ENCODE peak calls at places on chromosomes 13 and 19, in eight cellular contexts. One of them, this sample, is unnamed.

GRCh38 chr19:27972291-27973040 is 1240.5 kb downstream of the UQCRFS1 start:
- DNase-seq in tibial artery: no peak
- DNase-seq in fibroblast of lung: no peak
- DNase-seq in brain microvascular endothelial cell: peak
- DNase-seq in right lobe of liver: no peak
- DNase-seq in psoas muscle: no peak
- DNase-seq in ascending aorta: no peak
- DNase-seq in aorta: no peak
- DNase-seq in this sample: no peak

GRCh38 chr19:1082165-1082927 is 12.8 kb downstream of the POLR2E start:
- DNase-seq in psoas muscle: no peak
- DNase-seq in aorta: no peak
- DNase-seq in fibroblast of lung: no peak
- DNase-seq in right lobe of liver: peak
- DNase-seq in brain microvascular endothelial cell: no peak
- DNase-seq in tibial artery: no peak
- DNase-seq in ascending aorta: no peak
- DNase-seq in this sample: peak

GRCh38 chr19:32122258-32122657 is 223.2 kb upstream of the ZNF507 start:
- DNase-seq in brain microvascular endothelial cell: no peak
- DNase-seq in psoas muscle: no peak
- DNase-seq in ascending aorta: no peak
- DNase-seq in aorta: no peak
- DNase-seq in tibial artery: no peak
- DNase-seq in right lobe of liver: no peak
- DNase-seq in fibroblast of lung: no peak
- DNase-seq in this sample: no peak

GRCh38 chr13:25885418-25885817 is 166.4 kb downstream of the SHISA2 start:
- DNase-seq in brain microvascular endothelial cell: no peak
- DNase-seq in right lobe of liver: no peak
- DNase-seq in psoas muscle: no peak
- DNase-seq in aorta: no peak
- DNase-seq in tibial artery: no peak
- DNase-seq in ascending aorta: no peak
- DNase-seq in fibroblast of lung: no peak
- DNase-seq in this sample: no peak

GRCh38 chr13:24161010-24161775 is 673 bp downstream of the SPATA13 start:
- DNase-seq in tibial artery: peak
- DNase-seq in fibroblast of lung: peak
- DNase-seq in ascending aorta: no peak
- DNase-seq in aorta: peak
- DNase-seq in psoas muscle: peak
- DNase-seq in brain microvascular endothelial cell: no peak
- DNase-seq in right lobe of liver: peak
- DNase-seq in this sample: peak

GRCh38 chr13:39023316-39023715 is 14.6 kb downstream of the PROSER1 start:
- DNase-seq in brain microvascular endothelial cell: no peak
- DNase-seq in aorta: no peak
- DNase-seq in fibroblast of lung: peak
- DNase-seq in right lobe of liver: no peak
- DNase-seq in ascending aorta: no peak
- DNase-seq in tibial artery: no peak
- DNase-seq in psoas muscle: no peak
- DNase-seq in this sample: no peak

GRCh38 chr19:50204811-50205675 is 1.6 kb downstream of the MYH14 start:
- DNase-seq in aorta: no peak
- DNase-seq in ascending aorta: no peak
- DNase-seq in right lobe of liver: peak
- DNase-seq in brain microvascular endothelial cell: no peak
- DNase-seq in fibroblast of lung: no peak
- DNase-seq in psoas muscle: peak
- DNase-seq in tibial artery: no peak
- DNase-seq in this sample: peak

GRCh38 chr13:102369303-102369702 is 32.5 kb downstream of the FGF14 start:
- DNase-seq in aorta: no peak
- DNase-seq in brain microvascular endothelial cell: no peak
- DNase-seq in fibroblast of lung: peak
- DNase-seq in psoas muscle: no peak
- DNase-seq in right lobe of liver: no peak
- DNase-seq in ascending aorta: no peak
- DNase-seq in tibial artery: no peak
- DNase-seq in this sample: no peak

GRCh38 chr13:73397486-73398020 is 338.7 kb downstream of the KLF5 start:
- DNase-seq in psoas muscle: no peak
- DNase-seq in ascending aorta: no peak
- DNase-seq in fibroblast of lung: no peak
- DNase-seq in right lobe of liver: no peak
- DNase-seq in brain microvascular endothelial cell: no peak
- DNase-seq in tibial artery: no peak
- DNase-seq in aorta: no peak
- DNase-seq in this sample: no peak

GRCh38 chr19:38224014-38224862 is at the start of gene DPF1:
- DNase-seq in psoas muscle: peak
- DNase-seq in right lobe of liver: no peak
- DNase-seq in aorta: no peak
- DNase-seq in fibroblast of lung: peak
- DNase-seq in ascending aorta: no peak
- DNase-seq in tibial artery: no peak
- DNase-seq in brain microvascular endothelial cell: peak
- DNase-seq in this sample: no peak

GRCh38 chr13:65057986-65058385 is 2172.2 kb downstream of the PCDH9 start:
- DNase-seq in ascending aorta: no peak
- DNase-seq in brain microvascular endothelial cell: no peak
- DNase-seq in fibroblast of lung: no peak
- DNase-seq in right lobe of liver: no peak
- DNase-seq in tibial artery: no peak
- DNase-seq in psoas muscle: no peak
- DNase-seq in aorta: no peak
- DNase-seq in this sample: no peak

GRCh38 chr19:6925801-6926751 is 38.7 kb downstream of the ADGRE1 start:
- DNase-seq in ascending aorta: no peak
- DNase-seq in right lobe of liver: no peak
- DNase-seq in aorta: no peak
- DNase-seq in brain microvascular endothelial cell: no peak
- DNase-seq in psoas muscle: no peak
- DNase-seq in tibial artery: no peak
- DNase-seq in fibroblast of lung: no peak
- DNase-seq in this sample: no peak

GRCh38 chr13:89163081-89163480 is 1491.9 kb downstream of the SLITRK5 start:
- DNase-seq in ascending aorta: no peak
- DNase-seq in brain microvascular endothelial cell: no peak
- DNase-seq in right lobe of liver: no peak
- DNase-seq in tibial artery: no peak
- DNase-seq in aorta: no peak
- DNase-seq in psoas muscle: no peak
- DNase-seq in fibroblast of lung: peak
- DNase-seq in this sample: no peak

GRCh38 chr19:4580021-4580901 is 20.8 kb upstream of the SEMA6B start:
- DNase-seq in aorta: no peak
- DNase-seq in ascending aorta: no peak
- DNase-seq in brain microvascular endothelial cell: no peak
- DNase-seq in psoas muscle: no peak
- DNase-seq in fibroblast of lung: no peak
- DNase-seq in tibial artery: no peak
- DNase-seq in right lobe of liver: no peak
- DNase-seq in this sample: no peak

GRCh38 chr19:22257381-22257780 is 28.9 kb upstream of the ZNF729 start:
- DNase-seq in brain microvascular endothelial cell: no peak
- DNase-seq in fibroblast of lung: no peak
- DNase-seq in aorta: no peak
- DNase-seq in right lobe of liver: no peak
- DNase-seq in tibial artery: no peak
- DNase-seq in ascending aorta: no peak
- DNase-seq in psoas muscle: no peak
- DNase-seq in this sample: no peak

GRCh38 chr13:39506559-39507390 is 96.2 kb downstream of the LHFPL6 start:
- DNase-seq in fibroblast of lung: peak
- DNase-seq in ascending aorta: no peak
- DNase-seq in tibial artery: no peak
- DNase-seq in right lobe of liver: no peak
- DNase-seq in psoas muscle: no peak
- DNase-seq in aorta: no peak
- DNase-seq in brain microvascular endothelial cell: peak
- DNase-seq in this sample: no peak

GRCh38 chr13:29624997-29625396 is 29.5 kb upstream of the SLC7A1 start:
- DNase-seq in ascending aorta: no peak
- DNase-seq in brain microvascular endothelial cell: no peak
- DNase-seq in fibroblast of lung: no peak
- DNase-seq in aorta: no peak
- DNase-seq in psoas muscle: no peak
- DNase-seq in right lobe of liver: no peak
- DNase-seq in tibial artery: no peak
- DNase-seq in this sample: no peak

GRCh38 chr19:7371001-7371400 is 22.3 kb downstream of the ARHGEF18 start:
- DNase-seq in fibroblast of lung: no peak
- DNase-seq in ascending aorta: no peak
- DNase-seq in tibial artery: no peak
- DNase-seq in aorta: no peak
- DNase-seq in psoas muscle: no peak
- DNase-seq in right lobe of liver: no peak
- DNase-seq in brain microvascular endothelial cell: no peak
- DNase-seq in this sample: no peak

GRCh38 chr13:30364133-30364532 is 56.8 kb upstream of the KATNAL1 start:
- DNase-seq in psoas muscle: no peak
- DNase-seq in fibroblast of lung: no peak
- DNase-seq in ascending aorta: no peak
- DNase-seq in aorta: no peak
- DNase-seq in right lobe of liver: no peak
- DNase-seq in brain microvascular endothelial cell: no peak
- DNase-seq in tibial artery: no peak
- DNase-seq in this sample: no peak

GRCh38 chr19:14433454-14434156 is 499 bp downstream of the PKN1 start:
- DNase-seq in brain microvascular endothelial cell: no peak
- DNase-seq in aorta: no peak
- DNase-seq in ascending aorta: no peak
- DNase-seq in right lobe of liver: no peak
- DNase-seq in fibroblast of lung: no peak
- DNase-seq in psoas muscle: no peak
- DNase-seq in tibial artery: no peak
- DNase-seq in this sample: peak

DNA sequence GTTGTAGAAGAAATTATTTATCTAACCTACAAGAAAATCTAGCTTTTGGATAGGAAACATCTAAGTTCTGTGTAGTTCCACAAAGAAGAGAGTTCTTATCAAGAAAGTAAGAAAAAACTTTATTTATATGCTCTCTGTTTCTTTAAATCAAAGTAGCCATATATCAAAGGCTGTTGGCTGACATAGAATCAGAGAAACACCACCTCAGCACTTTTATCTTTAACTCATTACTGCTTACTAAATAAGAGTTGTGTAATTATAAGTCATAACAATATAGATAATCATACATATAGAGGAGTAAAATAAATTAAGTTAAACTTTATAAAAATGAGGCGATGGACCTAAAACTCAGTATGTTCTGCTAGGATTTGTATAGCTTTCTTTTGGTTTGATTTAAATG is 570.6 kb downstream of the PCDH17 start:
- DNase-seq in aorta: no peak
- DNase-seq in brain microvascular endothelial cell: no peak
- DNase-seq in tibial artery: no peak
- DNase-seq in fibroblast of lung: no peak
- DNase-seq in psoas muscle: no peak
- DNase-seq in right lobe of liver: no peak
- DNase-seq in ascending aorta: no peak
- DNase-seq in this sample: no peak
- H3K4me3 ChIP-seq in aorta: no peak
- H3K4me3 ChIP-seq in brain microvascular endothelial cell: no peak
- H3K4me3 ChIP-seq in tibial artery: no peak
- H3K4me3 ChIP-seq in fibroblast of lung: no peak
- H3K4me3 ChIP-seq in psoas muscle: no peak
- H3K4me3 ChIP-seq in right lobe of liver: no peak
- H3K4me3 ChIP-seq in ascending aorta: no peak
- H3K4me3 ChIP-seq in this sample: no peak

GRCh38 chr19:48168689-48169088 is 1.5 kb downstream of the LIG1 start:
- DNase-seq in psoas muscle: no peak
- DNase-seq in tibial artery: no peak
- DNase-seq in ascending aorta: no peak
- DNase-seq in right lobe of liver: no peak
- DNase-seq in fibroblast of lung: no peak
- DNase-seq in aorta: no peak
- DNase-seq in brain microvascular endothelial cell: no peak
- DNase-seq in this sample: no peak
- H3K27ac ChIP-seq in psoas muscle: no peak
- H3K27ac ChIP-seq in tibial artery: no peak
- H3K27ac ChIP-seq in ascending aorta: no peak
- H3K27ac ChIP-seq in right lobe of liver: no peak
- H3K27ac ChIP-seq in fibroblast of lung: no peak
- H3K27ac ChIP-seq in aorta: no peak
- H3K27ac ChIP-seq in brain microvascular endothelial cell: no peak
- H3K27ac ChIP-seq in this sample: no peak

DNA sequence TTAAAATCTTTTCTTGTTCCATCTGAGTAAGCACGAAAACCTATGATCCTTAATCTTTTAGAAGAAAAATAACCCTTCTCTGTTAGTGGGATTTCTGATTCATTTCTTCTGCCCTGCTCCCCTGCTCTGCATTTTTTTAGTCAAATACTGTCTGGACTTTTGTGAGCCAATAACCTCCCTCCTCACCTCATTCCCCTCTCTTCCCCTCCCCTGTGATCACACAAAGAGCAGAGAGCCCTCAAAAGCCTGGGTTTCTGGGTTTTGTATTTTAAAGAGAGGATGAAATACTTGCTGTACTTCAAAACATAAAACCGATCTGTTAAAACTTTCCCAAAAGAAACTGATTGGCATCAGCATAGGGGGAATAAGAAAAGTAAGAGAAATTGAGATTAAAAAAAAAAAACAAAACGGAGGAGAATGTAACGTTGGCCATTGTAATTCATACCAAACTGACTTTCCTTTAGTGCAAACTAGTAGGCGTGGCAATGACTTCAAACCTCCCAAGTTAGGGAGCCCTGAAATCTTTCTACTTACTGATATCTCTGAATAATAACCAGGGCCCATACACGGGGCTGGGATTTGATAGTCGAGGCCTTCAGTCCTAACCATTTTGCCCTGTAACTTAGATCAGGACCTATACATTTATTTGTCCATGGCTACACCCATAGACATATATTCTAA is 232.9 kb downstream of the TM9SF2 start:
- DNase-seq in right lobe of liver: no peak
- DNase-seq in ascending aorta: no peak
- DNase-seq in tibial artery: no peak
- DNase-seq in aorta: no peak
- DNase-seq in brain microvascular endothelial cell: no peak
- DNase-seq in psoas muscle: no peak
- DNase-seq in fibroblast of lung: no peak
- DNase-seq in this sample: no peak
- H3K4me3 ChIP-seq in right lobe of liver: no peak
- H3K4me3 ChIP-seq in ascending aorta: no peak
- H3K4me3 ChIP-seq in tibial artery: no peak
- H3K4me3 ChIP-seq in aorta: no peak
- H3K4me3 ChIP-seq in brain microvascular endothelial cell: no peak
- H3K4me3 ChIP-seq in psoas muscle: no peak
- H3K4me3 ChIP-seq in fibroblast of lung: no peak
- H3K4me3 ChIP-seq in this sample: no peak

DNA sequence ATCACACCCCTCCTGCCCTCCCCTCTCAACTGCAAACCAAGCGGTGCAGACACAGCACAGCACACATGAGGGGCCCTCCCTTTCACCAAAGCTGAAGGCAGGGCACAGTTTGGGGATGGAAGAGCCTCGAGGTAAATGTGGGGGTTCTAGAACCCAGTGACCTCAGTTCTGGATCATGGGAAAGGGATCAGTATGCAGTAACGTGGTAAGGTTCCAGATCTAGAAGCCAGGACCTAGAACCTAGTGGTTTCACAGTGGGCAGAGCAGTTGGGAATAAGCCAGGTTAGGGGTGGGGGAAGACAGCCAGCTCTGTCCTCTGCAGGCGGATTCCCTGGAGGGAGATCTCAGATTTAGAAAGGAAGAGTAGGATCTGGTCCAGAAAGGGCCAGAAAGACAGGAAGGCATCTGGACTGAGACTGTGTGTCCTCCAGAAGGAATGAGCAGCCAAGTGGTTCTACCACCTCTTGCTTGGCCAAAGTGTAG is 3.1 kb downstream of the FTL start:
- DNase-seq in tibial artery: no peak
- DNase-seq in aorta: no peak
- DNase-seq in ascending aorta: no peak
- DNase-seq in psoas muscle: no peak
- DNase-seq in brain microvascular endothelial cell: no peak
- DNase-seq in fibroblast of lung: peak
- DNase-seq in right lobe of liver: no peak
- DNase-seq in this sample: no peak
- H3K27ac ChIP-seq in tibial artery: peak
- H3K27ac ChIP-seq in aorta: no peak
- H3K27ac ChIP-seq in ascending aorta: peak
- H3K27ac ChIP-seq in psoas muscle: peak
- H3K27ac ChIP-seq in brain microvascular endothelial cell: no peak
- H3K27ac ChIP-seq in fibroblast of lung: no peak
- H3K27ac ChIP-seq in right lobe of liver: peak
- H3K27ac ChIP-seq in this sample: peak